ENCODE peak calls at places on chromosomes 16 and 17, in seven cellular contexts. Z is PC-3; E is heart right ventricle; H is transverse colon; X is naive thymus-derived CD4-positive, alpha-beta T cell; D is GM23248; W is mammary epithelial cell. T is an unnamed sample.

GRCh38 chr17:79791354-79792123 is 5.3 kb downstream of the CBX8 start:
- DNase-seq in W (no peak), D (no peak), X (no peak), H (no peak), E (peak; percentile 8), Z (no peak), T (no peak)

GRCh38 chr17:73293031-73293430 is 18.8 kb downstream of the CDC42EP4 start:
- DNase-seq in H (no peak), X (no peak), D (peak; percentile 24), Z (peak; percentile 76), W (no peak), E (no peak), T (no peak)

GRCh38 chr17:66930933-66931332 is 33.6 kb upstream of the CACNG4 start:
- DNase-seq in X (no peak), W (no peak), E (no peak), D (no peak), H (no peak), Z (peak; percentile 28), T (no peak)

GRCh38 chr17:57697891-57698708 is 47.0 kb downstream of the CCDC182 start:
- DNase-seq in X (no peak), D (no peak), W (no peak), E (no peak), H (no peak), Z (no peak), T (no peak)

GRCh38 chr17:66301864-66302741 is at the start of gene PRKCA:
- DNase-seq in H (peak; percentile 84), W (peak; percentile 73), X (peak; percentile 61), Z (peak; percentile 87), E (peak; percentile 81), D (peak; percentile 92), T (peak; percentile 81)

GRCh38 chr17:66445229-66445628 is 142.8 kb downstream of the PRKCA start:
- DNase-seq in X (no peak), D (peak; percentile 11), E (no peak), W (no peak), H (no peak), Z (no peak), T (no peak)

GRCh38 chr17:67258836-67259468 is 14.0 kb upstream of the HELZ start:
- DNase-seq in W (no peak), D (no peak), Z (no peak), H (peak; percentile 23), E (no peak), X (no peak), T (no peak)

GRCh38 chr16:30399435-30400186 is 4.4 kb downstream of the ZNF48 start:
- DNase-seq in E (no peak), Z (peak; percentile 9), H (no peak), X (no peak), W (no peak), D (peak; percentile 49), T (no peak)

GRCh38 chr17:63702223-63702577 is 2.3 kb upstream of the LIMD2 start:
- DNase-seq in X (peak; percentile 68), D (no peak), E (no peak), H (peak; percentile 56), W (no peak), Z (no peak), T (peak; percentile 59)

GRCh38 chr17:15260376-15261062 is 4.6 kb downstream of the PMP22 start:
- DNase-seq in E (peak; percentile 92), X (no peak), W (peak; percentile 67), D (peak; percentile 92), Z (peak; percentile 94), H (peak; percentile 85), T (peak; percentile 48)

GRCh38 chr16:28898266-28898665 is 20.0 kb downstream of the ATP2A1 start:
- DNase-seq in D (no peak), E (no peak), X (no peak), W (no peak), H (no peak), Z (no peak), T (no peak)

GRCh38 chr17:32445497-32445896 is 1.2 kb downstream of the PSMD11 start:
- DNase-seq in E (no peak), X (no peak), D (no peak), W (no peak), H (no peak), Z (no peak), T (no peak)

GRCh38 chr17:37570527-37571093 is 38.6 kb downstream of the SYNRG start:
- DNase-seq in X (no peak), D (peak; percentile 76), E (peak; percentile 29), W (peak; percentile 89), Z (peak; percentile 90), H (peak; percentile 57), T (no peak)

GRCh38 chr17:76701471-76701967 is 9.2 kb downstream of the MXRA7 start:
- DNase-seq in E (no peak), W (no peak), D (no peak), X (no peak), Z (no peak), H (no peak), T (no peak)

GRCh38 chr17:42285346-42286050 is 2.8 kb upstream of the STAT5A start:
- DNase-seq in H (no peak), E (no peak), D (no peak), X (no peak), W (no peak), Z (no peak), T (no peak)

GRCh38 chr17:27870345-27870744 is 22.8 kb downstream of the LYRM9 start:
- DNase-seq in E (no peak), D (no peak), Z (no peak), X (no peak), H (no peak), W (peak; percentile 58), T (no peak)

DNA sequence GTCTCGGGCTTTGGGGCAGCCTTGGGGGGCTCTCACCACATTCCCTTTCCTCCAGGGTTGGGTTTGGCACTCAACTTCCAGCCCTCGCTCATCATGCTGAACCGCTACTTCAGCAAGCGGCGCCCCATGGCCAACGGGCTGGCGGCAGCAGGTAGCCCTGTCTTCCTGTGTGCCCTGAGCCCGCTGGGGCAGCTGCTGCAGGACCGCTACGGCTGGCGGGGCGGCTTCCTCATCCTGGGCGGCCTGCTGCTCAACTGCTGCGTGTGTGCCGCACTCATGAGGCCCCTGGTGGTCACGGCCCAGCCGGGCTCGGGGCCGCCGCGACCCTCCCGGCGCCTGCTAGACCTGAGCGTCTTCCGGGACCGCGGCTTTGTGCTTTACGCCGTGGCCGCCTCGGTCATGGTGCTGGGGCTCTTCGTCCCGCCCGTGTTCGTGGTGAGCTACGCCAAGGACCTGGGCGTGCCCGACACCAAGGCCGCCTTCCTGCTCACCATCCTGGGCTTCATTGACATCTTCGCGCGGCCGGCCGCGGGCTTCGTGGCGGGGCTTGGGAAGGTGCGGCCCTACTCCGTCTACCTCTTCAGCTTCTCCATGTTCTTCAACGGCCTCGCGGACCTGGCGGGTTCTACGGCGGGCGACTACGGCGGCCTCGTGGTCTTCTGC is 8.4 kb downstream of the SLC16A3 start:
- DNase-seq in D (no peak), H (no peak), W (no peak), Z (no peak), X (no peak), E (peak; percentile 16), T (no peak)
- H3K4me1 ChIP-seq in D (peaks cover 37% of the 10 kb centered on the region), H (peaks cover 61% of the 10 kb centered on the region), W (peaks cover 80% of the 10 kb centered on the region), Z (peaks cover 65% of the 10 kb centered on the region), X (peaks cover 7% of the 10 kb centered on the region), E (peaks cover 91% of the 10 kb centered on the region), T (peaks cover 55% of the 10 kb centered on the region)

GRCh38 chr17:8121531-8122390 is 2.1 kb downstream of the HES7 start:
- DNase-seq in W (peak; percentile 73), Z (peak; percentile 47), X (peak; percentile 20), H (peak; percentile 67), D (peak; percentile 72), E (peak; percentile 59), T (no peak)

GRCh38 chr17:8124350-8125195 is 667 bp upstream of the HES7 start:
- DNase-seq in X (no peak), Z (peak; percentile 40), D (peak; percentile 63), E (no peak), W (no peak), H (no peak), T (peak; percentile 30)

GRCh38 chr17:8122391-8122922 is 1.4 kb downstream of the HES7 start:
- DNase-seq in W (peak; percentile 53), D (peak; percentile 72), H (no peak), E (no peak), X (peak; percentile 18), Z (peak; percentile 5), T (no peak)

GRCh38 chr17:8123695-8124349 is at the start of gene HES7:
- DNase-seq in W (no peak), D (peak; percentile 44), Z (peak; percentile 4), X (no peak), E (no peak), H (no peak), T (no peak)

GRCh38 chr17:8122923-8123694 is 797 bp downstream of the HES7 start:
- DNase-seq in D (peak; percentile 70), Z (peak; percentile 16), H (no peak), X (peak; percentile 66), W (peak; percentile 42), E (no peak), T (peak; percentile 61)
- H3K27ac ChIP-seq in D (no peak overlapping the region), Z (no peak overlapping the region), H (no peak overlapping the region), X (no peak overlapping the region), W (no peak overlapping the region), E (peak overlapping the region; percentile 5), T (no peak overlapping the region)

DNA sequence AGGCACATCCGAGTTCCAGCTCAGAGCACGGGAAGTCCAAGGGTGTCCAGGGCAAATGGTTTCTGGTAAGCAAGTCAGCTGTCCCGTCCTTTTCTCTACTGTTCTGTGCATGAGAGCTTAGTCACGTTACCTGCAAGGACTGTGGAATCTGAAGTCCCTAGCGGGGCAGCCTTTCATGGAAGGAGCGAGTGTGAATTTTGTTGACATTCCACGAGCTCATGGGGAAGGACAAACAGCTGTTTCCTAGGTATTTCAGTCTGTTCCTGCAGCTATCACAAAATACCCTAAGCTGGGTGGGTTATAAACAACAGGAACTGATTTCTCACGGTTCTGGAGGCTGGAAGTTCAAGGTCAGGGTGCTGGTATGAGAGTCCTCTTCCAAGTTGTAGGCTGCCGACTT is 109.2 kb downstream of the SDR42E1 start:
- DNase-seq in H (no peak), X (no peak), D (no peak), W (no peak), Z (peak; percentile 47), E (no peak), T (no peak)
- H3K36me3 ChIP-seq in H (no peaks in the 10 kb centered on the region), X (no peaks in the 10 kb centered on the region), D (no peaks in the 10 kb centered on the region), W (no peaks in the 10 kb centered on the region), Z (no peaks in the 10 kb centered on the region), E (peaks cover 78% of the 10 kb centered on the region), T (no peaks in the 10 kb centered on the region)

DNA sequence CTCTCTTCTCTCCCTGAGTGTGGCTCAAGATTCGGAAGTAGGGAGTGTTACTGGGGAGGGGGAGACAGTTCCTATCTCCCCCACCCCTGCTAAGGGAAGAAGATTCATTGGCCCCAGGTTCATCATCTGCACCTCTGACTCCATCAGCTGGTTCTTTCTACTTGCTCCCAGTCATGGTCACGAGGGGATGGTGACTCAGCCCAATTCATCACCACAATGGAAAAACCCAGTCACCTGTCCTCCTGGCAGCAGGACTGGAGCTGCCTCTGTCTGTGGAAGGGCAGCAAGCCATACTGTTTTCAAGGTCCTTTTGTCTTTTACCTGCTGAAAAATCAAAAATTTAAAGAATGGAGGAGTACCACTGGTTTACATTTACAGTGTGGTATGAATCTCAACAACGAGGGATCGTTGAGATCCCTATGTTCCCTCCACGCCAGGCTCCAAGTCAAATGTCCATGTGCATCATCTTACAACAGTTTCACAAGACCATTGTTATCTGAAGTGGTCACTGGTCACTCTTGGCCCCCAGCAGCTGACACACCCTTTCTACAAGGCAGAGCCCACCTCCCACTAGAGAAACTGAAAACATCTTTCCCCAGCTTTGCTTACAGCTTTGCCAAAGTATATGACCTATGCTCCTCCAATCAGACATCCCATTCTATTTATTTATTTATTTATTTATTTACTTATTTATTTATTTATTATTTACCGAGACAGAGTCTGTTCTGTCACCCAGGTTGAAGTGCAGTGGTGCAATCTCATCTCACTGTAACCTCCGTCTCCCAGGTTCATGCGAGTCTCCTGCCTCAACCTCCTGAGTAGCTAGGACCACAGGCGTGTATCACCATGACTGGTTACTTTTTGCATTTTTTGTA is 40.4 kb upstream of the NDRG4 start:
- DNase-seq in H (no peak), X (no peak), W (peak; percentile 93), E (no peak), Z (peak; percentile 82), D (peak; percentile 76), T (no peak)
- H3K4me1 ChIP-seq in H (peaks cover 10% of the 10 kb centered on the region), X (no peaks in the 10 kb centered on the region), W (peaks cover 15% of the 10 kb centered on the region), E (peaks cover 30% of the 10 kb centered on the region), Z (peaks cover 29% of the 10 kb centered on the region), D (no peaks in the 10 kb centered on the region), T (peaks cover 10% of the 10 kb centered on the region)

T was measured in CD4-positive, CD25-positive, alpha-beta regulatory T cell.